ENCODE peak calls at places on chromosomes 16 and 17, in four cellular contexts. One of them, this sample, is unnamed.

GRCh38 chr16:89285381-89285780 is 67.9 kb downstream of the ZNF778 start:
- DNase-seq in HepG2: no peak
- DNase-seq in K562: no peak
- DNase-seq in GM12878: no peak
- DNase-seq in this sample: no peak

GRCh38 chr17:35775583-35775982 is 14.9 kb downstream of the C17orf50 start:
- DNase-seq in HepG2: no peak
- DNase-seq in K562: no peak
- DNase-seq in GM12878: no peak
- DNase-seq in this sample: no peak

GRCh38 chr17:74430706-74431567 is 951 bp upstream of the GPRC5C start:
- DNase-seq in HepG2: peak; percentile 95
- DNase-seq in K562: peak; percentile 68
- DNase-seq in GM12878: peak; percentile 26
- DNase-seq in this sample: no peak

GRCh38 chr17:63984651-63985386 is 12.1 kb upstream of the SCN4A start:
- DNase-seq in HepG2: peak; percentile 38
- DNase-seq in K562: peak; percentile 48
- DNase-seq in GM12878: no peak
- DNase-seq in this sample: no peak

GRCh38 chr16:11384956-11385586 is 39.8 kb downstream of the RMI2 start:
- DNase-seq in HepG2: no peak
- DNase-seq in K562: no peak
- DNase-seq in GM12878: no peak
- DNase-seq in this sample: no peak

GRCh38 chr17:80678621-80679020 is 134.0 kb downstream of the RPTOR start:
- DNase-seq in HepG2: no peak
- DNase-seq in K562: peak; percentile 40
- DNase-seq in GM12878: no peak
- DNase-seq in this sample: no peak

GRCh38 chr17:4332296-4332970 is 34.0 kb downstream of the UBE2G1 start:
- DNase-seq in HepG2: no peak
- DNase-seq in K562: no peak
- DNase-seq in GM12878: no peak
- DNase-seq in this sample: no peak

GRCh38 chr16:65318590-65319267 is 196.9 kb upstream of the CDH11 start:
- DNase-seq in HepG2: no peak
- DNase-seq in K562: no peak
- DNase-seq in GM12878: no peak
- DNase-seq in this sample: peak; percentile 47

GRCh38 chr17:41393826-41394225 is 3.6 kb downstream of the KRT31 start:
- DNase-seq in HepG2: no peak
- DNase-seq in K562: no peak
- DNase-seq in GM12878: no peak
- DNase-seq in this sample: no peak

GRCh38 chr17:36813957-36814356 is 123.3 kb upstream of the LHX1 start:
- DNase-seq in HepG2: no peak
- DNase-seq in K562: no peak
- DNase-seq in GM12878: no peak
- DNase-seq in this sample: no peak

GRCh38 chr17:2083613-2084128 is 28.8 kb downstream of the HIC1 start:
- DNase-seq in HepG2: peak; percentile 47
- DNase-seq in K562: peak; percentile 38
- DNase-seq in GM12878: peak; percentile 83
- DNase-seq in this sample: no peak

GRCh38 chr16:3140603-3141427 is 6.0 kb downstream of the ZNF213 start:
- DNase-seq in HepG2: no peak
- DNase-seq in K562: no peak
- DNase-seq in GM12878: no peak
- DNase-seq in this sample: no peak

GRCh38 chr16:1530349-1530882 is 3.0 kb upstream of the TMEM204 start:
- DNase-seq in HepG2: no peak
- DNase-seq in K562: no peak
- DNase-seq in GM12878: no peak
- DNase-seq in this sample: no peak

GRCh38 chr16:55949518-55949917 is 74.3 kb upstream of the CES5A start:
- DNase-seq in HepG2: no peak
- DNase-seq in K562: no peak
- DNase-seq in GM12878: no peak
- DNase-seq in this sample: no peak

GRCh38 chr17:77304746-77305473 is 164.1 kb downstream of the SEC14L1 start:
- DNase-seq in HepG2: peak; percentile 72
- DNase-seq in K562: no peak
- DNase-seq in GM12878: no peak
- DNase-seq in this sample: no peak

GRCh38 chr17:19461139-19461538 is 50.1 kb downstream of the RNF112 start:
- DNase-seq in HepG2: no peak
- DNase-seq in K562: no peak
- DNase-seq in GM12878: peak; percentile 7
- DNase-seq in this sample: peak; percentile 67

GRCh38 chr17:45353047-45353446 is 36.2 kb upstream of the MAP3K14 start:
- DNase-seq in HepG2: no peak
- DNase-seq in K562: peak; percentile 43
- DNase-seq in GM12878: peak; percentile 79
- DNase-seq in this sample: no peak

GRCh38 chr16:17246974-17247718 is 223.6 kb downstream of the XYLT1 start:
- DNase-seq in HepG2: no peak
- DNase-seq in K562: no peak
- DNase-seq in GM12878: no peak
- DNase-seq in this sample: no peak

GRCh38 chr17:37220609-37220953 is 155.2 kb upstream of the C17orf78 start:
- DNase-seq in HepG2: no peak
- DNase-seq in K562: peak; percentile 16
- DNase-seq in GM12878: no peak
- DNase-seq in this sample: no peak

GRCh38 chr17:39194089-39194984 is 3.1 kb downstream of the CACNB1 start:
- DNase-seq in HepG2: peak; percentile 80
- DNase-seq in K562: peak; percentile 90
- DNase-seq in GM12878: no peak
- DNase-seq in this sample: peak; percentile 65

GRCh38 chr16:4362476-4363250 is 9.0 kb upstream of the VASN start:
- DNase-seq in HepG2: no peak
- DNase-seq in K562: no peak
- DNase-seq in GM12878: no peak
- DNase-seq in this sample: no peak

GRCh38 chr16:18800674-18801196 is 614 bp downstream of the ARL6IP1 start:
- DNase-seq in HepG2: no peak
- DNase-seq in K562: peak; percentile 29
- DNase-seq in GM12878: no peak
- DNase-seq in this sample: no peak

GRCh38 chr17:81437221-81437651 is 42.0 kb downstream of the BAHCC1 start:
- DNase-seq in HepG2: no peak
- DNase-seq in K562: no peak
- DNase-seq in GM12878: no peak
- DNase-seq in this sample: no peak

GRCh38 chr16:12869681-12870427 is 31.5 kb upstream of the SHISA9 start:
- DNase-seq in HepG2: no peak
- DNase-seq in K562: peak; percentile 20
- DNase-seq in GM12878: no peak
- DNase-seq in this sample: no peak

GRCh38 chr16:85733839-85734170 is 17.1 kb downstream of the C16orf74 start:
- DNase-seq in HepG2: no peak
- DNase-seq in K562: peak; percentile 57
- DNase-seq in GM12878: no peak
- DNase-seq in this sample: peak; percentile 91

GRCh38 chr16:2507052-2507678 is 6.6 kb upstream of the ATP6V0C start:
- DNase-seq in HepG2: no peak
- DNase-seq in K562: no peak
- DNase-seq in GM12878: peak; percentile 41
- DNase-seq in this sample: no peak

GRCh38 chr17:35799942-35800341 is 4.5 kb upstream of the MMP28 start:
- DNase-seq in HepG2: no peak
- DNase-seq in K562: no peak
- DNase-seq in GM12878: no peak
- DNase-seq in this sample: no peak

GRCh38 chr17:31533546-31534155 is 142.2 kb downstream of the RAB11FIP4 start:
- DNase-seq in HepG2: no peak
- DNase-seq in K562: peak; percentile 59
- DNase-seq in GM12878: no peak
- DNase-seq in this sample: peak; percentile 79

GRCh38 chr17:83201206-83202001 is 122.0 kb downstream of the METRNL start:
- DNase-seq in HepG2: no peak
- DNase-seq in K562: no peak
- DNase-seq in GM12878: no peak
- DNase-seq in this sample: no peak

GRCh38 chr17:39861235-39861634 is 2.9 kb downstream of the IKZF3 start:
- DNase-seq in HepG2: no peak
- DNase-seq in K562: no peak
- DNase-seq in GM12878: no peak
- DNase-seq in this sample: no peak

GRCh38 chr17:1561420-1562177 is 993 bp downstream of the PITPNA start:
- DNase-seq in HepG2: no peak
- DNase-seq in K562: peak; percentile 45
- DNase-seq in GM12878: no peak
- DNase-seq in this sample: peak; percentile 62

GRCh38 chr16:30041841-30042240 is 10.8 kb upstream of the TLCD3B start:
- DNase-seq in HepG2: no peak
- DNase-seq in K562: peak; percentile 44
- DNase-seq in GM12878: no peak
- DNase-seq in this sample: no peak

DNA sequence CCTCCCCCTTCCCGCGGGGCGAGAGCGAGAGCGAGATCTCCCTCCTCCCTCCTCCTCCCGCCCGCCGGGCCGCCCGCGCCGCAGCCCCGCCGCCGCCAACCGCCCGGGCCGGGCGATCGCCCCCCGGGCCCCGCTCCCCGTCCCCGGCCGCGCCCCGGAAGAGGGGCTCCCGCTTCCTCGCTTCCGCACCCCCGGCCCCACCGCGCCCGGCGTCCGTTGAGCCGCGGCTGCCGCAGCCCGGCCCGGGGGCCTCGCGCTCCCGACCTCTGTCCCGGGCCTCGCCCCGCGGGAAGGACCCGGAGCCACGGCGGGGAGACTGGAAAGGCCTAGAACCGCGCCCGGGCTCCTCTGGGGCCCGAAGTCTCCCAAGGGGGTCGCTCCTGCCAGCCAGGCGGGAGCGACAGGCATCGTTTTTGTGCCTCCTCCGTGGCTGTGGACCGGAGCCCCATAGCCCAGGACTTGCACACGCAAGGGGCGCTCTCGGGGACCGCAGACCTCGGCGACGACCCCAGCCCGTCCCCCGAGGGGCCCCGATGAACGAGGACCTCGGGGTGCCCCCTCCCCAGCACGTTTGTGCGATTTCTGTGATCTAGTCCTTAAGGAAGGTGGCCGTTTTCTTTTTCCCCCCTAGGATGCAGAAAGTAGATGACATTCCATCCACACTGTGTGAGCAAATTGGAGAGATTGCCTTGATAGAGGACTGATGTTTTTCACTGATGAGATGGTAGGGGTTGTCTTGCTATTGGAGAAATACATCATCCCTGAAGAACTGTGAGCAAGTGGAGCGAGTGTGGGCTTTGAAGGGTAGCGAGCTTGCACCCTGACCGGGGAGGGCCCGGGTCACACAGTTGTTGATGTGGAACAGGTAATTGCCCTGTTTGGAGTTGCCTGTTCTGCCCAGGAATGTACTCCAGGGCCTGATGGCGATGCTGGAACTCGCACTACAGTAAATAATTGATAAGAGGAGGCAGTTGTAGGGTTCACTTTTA is 610 bp downstream of the BANP start:
- DNase-seq in HepG2: peak; percentile 48
- DNase-seq in K562: peak; percentile 30
- DNase-seq in GM12878: no peak
- DNase-seq in this sample: no peak
- TF ChIP-seq BRCA1 in HepG2: no peak
- TF ChIP-seq BRCA1 in K562: no peak
- TF ChIP-seq BRCA1 in GM12878: no peak
- TF ChIP-seq BRCA1 in this sample: no peak

GRCh38 chr16:77738706-77739105 is 16.4 kb downstream of the NUDT7 start:
- DNase-seq in HepG2: no peak
- DNase-seq in K562: no peak
- DNase-seq in GM12878: no peak
- DNase-seq in this sample: no peak
- TF ChIP-seq BRCA1 in HepG2: no peak
- TF ChIP-seq BRCA1 in K562: no peak
- TF ChIP-seq BRCA1 in GM12878: no peak
- TF ChIP-seq BRCA1 in this sample: no peak

GRCh38 chr17:51668155-51668962 is 408.0 kb downstream of the UTP18 start:
- DNase-seq in HepG2: no peak
- DNase-seq in K562: no peak
- DNase-seq in GM12878: no peak
- DNase-seq in this sample: no peak

GRCh38 chr17:51666971-51667721 is 406.8 kb downstream of the UTP18 start:
- DNase-seq in HepG2: no peak
- DNase-seq in K562: no peak
- DNase-seq in GM12878: no peak
- DNase-seq in this sample: no peak

GRCh38 chr17:51670899-51671298 is 410.6 kb downstream of the UTP18 start:
- DNase-seq in HepG2: no peak
- DNase-seq in K562: no peak
- DNase-seq in GM12878: no peak
- DNase-seq in this sample: no peak

GRCh38 chr17:51668963-51669246 is 408.6 kb downstream of the UTP18 start:
- DNase-seq in HepG2: no peak
- DNase-seq in K562: no peak
- DNase-seq in GM12878: no peak
- DNase-seq in this sample: no peak

GRCh38 chr17:51667722-51668083 is 407.4 kb downstream of the UTP18 start:
- DNase-seq in HepG2: no peak
- DNase-seq in K562: no peak
- DNase-seq in GM12878: no peak
- DNase-seq in this sample: no peak
- TF ChIP-seq BRCA1 in HepG2: no peak
- TF ChIP-seq BRCA1 in K562: no peak
- TF ChIP-seq BRCA1 in GM12878: no peak
- TF ChIP-seq BRCA1 in this sample: no peak

GRCh38 chr17:17305282-17305801 is 2.2 kb downstream of the NT5M start:
- DNase-seq in HepG2: peak; percentile 33
- DNase-seq in K562: peak; percentile 79
- DNase-seq in GM12878: peak; percentile 50
- DNase-seq in this sample: no peak
- TF ChIP-seq BRCA1 in HepG2: no peak
- TF ChIP-seq BRCA1 in K562: no peak
- TF ChIP-seq BRCA1 in GM12878: no peak
- TF ChIP-seq BRCA1 in this sample: no peak

GRCh38 chr17:67322039-67322787 is 44.2 kb downstream of the PSMD12 start:
- DNase-seq in HepG2: no peak
- DNase-seq in K562: peak; percentile 62
- DNase-seq in GM12878: no peak
- DNase-seq in this sample: peak; percentile 46
- TF ChIP-seq BRCA1 in HepG2: no peak
- TF ChIP-seq BRCA1 in K562: no peak
- TF ChIP-seq BRCA1 in GM12878: no peak
- TF ChIP-seq BRCA1 in this sample: no peak

GRCh38 chr17:18319604-18320256 is 4.6 kb downstream of the SMCR8 start:
- DNase-seq in HepG2: peak; percentile 37
- DNase-seq in K562: peak; percentile 55
- DNase-seq in GM12878: no peak
- DNase-seq in this sample: no peak
- TF ChIP-seq BRCA1 in HepG2: no peak
- TF ChIP-seq BRCA1 in K562: no peak
- TF ChIP-seq BRCA1 in GM12878: no peak
- TF ChIP-seq BRCA1 in this sample: no peak